ENCODE peak calls at places on chromosome 16, in five cellular contexts. One of them, this sample, is unnamed.

GRCh38 chr16:31382485-31383161 is 10.5 kb upstream of the ITGAD start:
- DNase-seq in NCI-H460: peak
- DNase-seq in H9: peak
- DNase-seq in lower leg skin: no peak
- DNase-seq in GM12878: no peak
- DNase-seq in this sample: peak

GRCh38 chr16:77993586-77993985 is 28.8 kb upstream of the CLEC3A start:
- DNase-seq in lower leg skin: no peak
- DNase-seq in NCI-H460: no peak
- DNase-seq in GM12878: no peak
- DNase-seq in H9: no peak
- DNase-seq in this sample: no peak

GRCh38 chr16:9723136-9723535 is 459.1 kb downstream of the GRIN2A start:
- DNase-seq in GM12878: no peak
- DNase-seq in NCI-H460: no peak
- DNase-seq in lower leg skin: no peak
- DNase-seq in H9: no peak
- DNase-seq in this sample: no peak

GRCh38 chr16:11909653-11910551 is 5.9 kb downstream of the GSPT1 start:
- DNase-seq in GM12878: no peak
- DNase-seq in NCI-H460: no peak
- DNase-seq in lower leg skin: no peak
- DNase-seq in H9: no peak
- DNase-seq in this sample: no peak

GRCh38 chr16:23858496-23859062 is 22.8 kb downstream of the PRKCB start:
- DNase-seq in lower leg skin: no peak
- DNase-seq in GM12878: no peak
- DNase-seq in H9: no peak
- DNase-seq in NCI-H460: no peak
- DNase-seq in this sample: no peak

GRCh38 chr16:75620326-75621169 is 2.5 kb downstream of the ADAT1 start:
- DNase-seq in NCI-H460: no peak
- DNase-seq in GM12878: no peak
- DNase-seq in H9: no peak
- DNase-seq in lower leg skin: no peak
- DNase-seq in this sample: no peak

GRCh38 chr16:972316-973002 is 1.7 kb upstream of the LMF1 start:
- DNase-seq in GM12878: no peak
- DNase-seq in lower leg skin: no peak
- DNase-seq in H9: no peak
- DNase-seq in NCI-H460: no peak
- DNase-seq in this sample: no peak

GRCh38 chr16:68658974-68659360 is 13.9 kb downstream of the CDH3 start:
- DNase-seq in H9: no peak
- DNase-seq in lower leg skin: no peak
- DNase-seq in NCI-H460: no peak
- DNase-seq in GM12878: no peak
- DNase-seq in this sample: no peak

GRCh38 chr16:46673320-46674013 is 15.5 kb downstream of the VPS35 start:
- DNase-seq in GM12878: peak
- DNase-seq in NCI-H460: peak
- DNase-seq in H9: peak
- DNase-seq in lower leg skin: no peak
- DNase-seq in this sample: no peak

GRCh38 chr16:9042533-9042932 is 48.9 kb upstream of the HAPSTR1 start:
- DNase-seq in H9: no peak
- DNase-seq in GM12878: no peak
- DNase-seq in NCI-H460: no peak
- DNase-seq in lower leg skin: no peak
- DNase-seq in this sample: no peak

GRCh38 chr16:51615141-51615540 is 464.1 kb upstream of the SALL1 start:
- DNase-seq in lower leg skin: no peak
- DNase-seq in H9: no peak
- DNase-seq in GM12878: no peak
- DNase-seq in NCI-H460: no peak
- DNase-seq in this sample: no peak

GRCh38 chr16:57297856-57298255 is 13.4 kb upstream of the PLLP start:
- DNase-seq in GM12878: no peak
- DNase-seq in NCI-H460: no peak
- DNase-seq in lower leg skin: no peak
- DNase-seq in H9: peak
- DNase-seq in this sample: no peak

GRCh38 chr16:11379420-11379819 is 34.2 kb downstream of the RMI2 start:
- DNase-seq in lower leg skin: no peak
- DNase-seq in GM12878: peak
- DNase-seq in H9: no peak
- DNase-seq in NCI-H460: no peak
- DNase-seq in this sample: no peak

GRCh38 chr16:30731411-30731810 is 16.8 kb upstream of the PHKG2 start:
- DNase-seq in GM12878: no peak
- DNase-seq in NCI-H460: no peak
- DNase-seq in lower leg skin: no peak
- DNase-seq in H9: no peak
- DNase-seq in this sample: no peak

GRCh38 chr16:72530434-72530833 is 358.5 kb upstream of the PMFBP1 start:
- DNase-seq in GM12878: no peak
- DNase-seq in lower leg skin: no peak
- DNase-seq in NCI-H460: peak
- DNase-seq in H9: no peak
- DNase-seq in this sample: no peak

GRCh38 chr16:28524544-28525179 is 14.1 kb downstream of the NUPR1 start:
- DNase-seq in lower leg skin: no peak
- DNase-seq in H9: no peak
- DNase-seq in GM12878: no peak
- DNase-seq in NCI-H460: no peak
- DNase-seq in this sample: no peak

GRCh38 chr16:89801800-89802199 is 14.6 kb downstream of the FANCA start:
- DNase-seq in GM12878: no peak
- DNase-seq in lower leg skin: no peak
- DNase-seq in NCI-H460: no peak
- DNase-seq in H9: no peak
- DNase-seq in this sample: no peak

GRCh38 chr16:4663756-4664465 is 29.5 kb upstream of the NUDT16L1 start:
- DNase-seq in H9: no peak
- DNase-seq in NCI-H460: no peak
- DNase-seq in lower leg skin: no peak
- DNase-seq in GM12878: no peak
- DNase-seq in this sample: no peak

GRCh38 chr16:4402439-4403132 is 13.8 kb downstream of the CORO7 start:
- DNase-seq in H9: peak
- DNase-seq in NCI-H460: peak
- DNase-seq in GM12878: no peak
- DNase-seq in lower leg skin: peak
- DNase-seq in this sample: peak

GRCh38 chr16:24539850-24540484 is 601 bp downstream of the RBBP6 start:
- DNase-seq in lower leg skin: peak
- DNase-seq in NCI-H460: no peak
- DNase-seq in H9: no peak
- DNase-seq in GM12878: no peak
- DNase-seq in this sample: peak

GRCh38 chr16:87129771-87130170 is 187.4 kb downstream of the C16orf95 start:
- DNase-seq in GM12878: no peak
- DNase-seq in NCI-H460: no peak
- DNase-seq in lower leg skin: no peak
- DNase-seq in H9: peak
- DNase-seq in this sample: no peak

GRCh38 chr16:80948886-80949502 is 57.7 kb downstream of the CMC2 start:
- DNase-seq in lower leg skin: no peak
- DNase-seq in NCI-H460: peak
- DNase-seq in H9: peak
- DNase-seq in GM12878: no peak
- DNase-seq in this sample: no peak

GRCh38 chr16:70610273-70611223 is 35.8 kb upstream of the IL34 start:
- DNase-seq in GM12878: no peak
- DNase-seq in lower leg skin: no peak
- DNase-seq in NCI-H460: no peak
- DNase-seq in H9: no peak
- DNase-seq in this sample: no peak